ENCODE peak calls at places on chromosome 19, in eight cellular contexts. T is mucosa of descending colon, Q is heart right ventricle, S is neural crest cell, X is brain microvascular endothelial cell, W is epithelial cell of esophagus, R is tibial nerve, J is cardiac muscle cell. C is an unnamed sample.

GRCh38 chr19:33429891-33430673 is 56.6 kb downstream of the CEBPG start:
- DNase-seq in T (peak; percentile 28), Q (no peak), S (no peak), X (no peak), W (no peak), R (no peak), J (no peak), C (no peak)

GRCh38 chr19:46466536-46467199 is 4.7 kb downstream of the PNMA8A start:
- DNase-seq in T (no peak), Q (no peak), S (no peak), X (peak; percentile 75), W (peak; percentile 93), R (no peak), J (no peak), C (no peak)

GRCh38 chr19:2495130-2495641 is 19.3 kb downstream of the GADD45B start:
- DNase-seq in T (peak; percentile 93), Q (peak; percentile 89), S (no peak), X (no peak), W (peak; percentile 66), R (peak; percentile 59), J (peak; percentile 91), C (peak; percentile 73)

GRCh38 chr19:38402967-38403674 is at the start of gene FAM98C:
- DNase-seq in T (peak; percentile 98), Q (peak; percentile 93), S (peak; percentile 99), X (peak; percentile 95), W (peak; percentile 98), R (peak; percentile 90), J (peak; percentile 98), C (peak; percentile 82)

GRCh38 chr19:8363803-8364771 is at the start of gene ANGPTL4:
- DNase-seq in T (peak; percentile 79), Q (peak; percentile 73), S (peak; percentile 27), X (peak; percentile 74), W (peak; percentile 80), R (peak; percentile 75), J (peak; percentile 66), C (no peak)

GRCh38 chr19:45999653-46000121 is 4.4 kb downstream of the CCDC61 start:
- DNase-seq in T (no peak), Q (no peak), S (no peak), X (no peak), W (peak; percentile 42), R (no peak), J (no peak), C (no peak)

GRCh38 chr19:16197622-16198362 is at the start of gene AP1M1:
- DNase-seq in T (peak; percentile 99), Q (peak; percentile 97), S (peak; percentile 97), X (peak; percentile 94), W (peak; percentile 98), R (peak; percentile 93), J (peak; percentile 97), C (peak; percentile 89)

GRCh38 chr19:54435551-54436016 is 13.4 kb upstream of the LENG8 start:
- DNase-seq in T (no peak), Q (no peak), S (no peak), X (no peak), W (no peak), R (no peak), J (no peak), C (no peak)

GRCh38 chr19:55674841-55675660 is at the start of gene EPN1:
- DNase-seq in T (peak; percentile 99), Q (peak; percentile 97), S (peak; percentile 94), X (peak; percentile 92), W (peak; percentile 98), R (peak; percentile 89), J (peak; percentile 99), C (peak; percentile 85)

GRCh38 chr19:35495107-35496064 is 5.1 kb upstream of the KRTDAP start:
- DNase-seq in T (peak; percentile 70), Q (peak; percentile 57), S (peak; percentile 60), X (peak; percentile 44), W (peak; percentile 75), R (peak; percentile 48), J (peak; percentile 84), C (no peak)

GRCh38 chr19:33358408-33358807 is 15.1 kb upstream of the CEBPG start:
- DNase-seq in T (no peak), Q (no peak), S (no peak), X (no peak), W (peak; percentile 93), R (no peak), J (no peak), C (no peak)

GRCh38 chr19:45613926-45614725 is 12.1 kb upstream of the GPR4 start:
- DNase-seq in T (peak; percentile 63), Q (no peak), S (no peak), X (peak; percentile 89), W (peak; percentile 96), R (no peak), J (no peak), C (peak; percentile 44)

GRCh38 chr19:54172764-54173699 is at the start of gene TMC4:
- DNase-seq in T (peak; percentile 86), Q (peak; percentile 54), S (no peak), X (no peak), W (peak; percentile 83), R (no peak), J (no peak), C (no peak)

GRCh38 chr19:3575260-3575741 is 2.6 kb downstream of the HMG20B start:
- DNase-seq in T (no peak), Q (no peak), S (no peak), X (peak; percentile 49), W (peak; percentile 65), R (no peak), J (peak; percentile 44), C (no peak)

GRCh38 chr19:29690842-29691241 is 24.2 kb downstream of the C19orf12 start:
- DNase-seq in T (no peak), Q (no peak), S (no peak), X (peak; percentile 41), W (peak; percentile 64), R (no peak), J (no peak), C (no peak)

GRCh38 chr19:58361900-58362271 is 665 bp downstream of the ZNF497 start:
- DNase-seq in T (peak; percentile 76), Q (peak; percentile 47), S (no peak), X (no peak), W (no peak), R (no peak), J (no peak), C (no peak)

DNA sequence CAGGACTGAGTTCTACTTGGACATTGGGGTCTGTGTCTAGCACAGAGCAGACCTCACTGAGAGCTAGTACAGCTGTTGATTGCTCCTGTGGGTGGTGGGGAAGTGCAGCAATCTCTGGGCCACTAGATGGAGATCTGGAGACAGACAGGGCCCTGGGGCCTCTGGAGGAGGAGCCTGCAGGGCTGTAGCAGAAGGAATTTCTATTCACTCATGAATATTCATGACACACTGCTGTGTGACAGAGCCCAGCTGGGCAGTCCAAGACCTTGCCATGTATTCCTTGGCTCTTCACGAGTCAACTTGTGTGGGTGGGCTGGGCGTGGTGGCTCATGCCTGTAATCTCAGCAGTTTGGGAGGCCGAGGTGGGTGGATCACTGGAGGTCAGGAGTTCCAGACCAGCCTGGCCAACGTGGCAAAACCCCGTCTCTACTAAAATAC is 37.5 kb downstream of the SUGP2 start:
- DNase-seq in T (peak; percentile 62), Q (peak; percentile 28), S (peak; percentile 45), X (peak; percentile 88), W (peak; percentile 66), R (no peak), J (peak; percentile 71), C (peak; percentile 60)
- TF ChIP-seq CTCF in T (no peak), Q (no peak), S (peak; percentile 63), X (peak; percentile 87), W (peak; percentile 54), R (no peak), J (peak; percentile 81), C (peak; percentile 81)

DNA sequence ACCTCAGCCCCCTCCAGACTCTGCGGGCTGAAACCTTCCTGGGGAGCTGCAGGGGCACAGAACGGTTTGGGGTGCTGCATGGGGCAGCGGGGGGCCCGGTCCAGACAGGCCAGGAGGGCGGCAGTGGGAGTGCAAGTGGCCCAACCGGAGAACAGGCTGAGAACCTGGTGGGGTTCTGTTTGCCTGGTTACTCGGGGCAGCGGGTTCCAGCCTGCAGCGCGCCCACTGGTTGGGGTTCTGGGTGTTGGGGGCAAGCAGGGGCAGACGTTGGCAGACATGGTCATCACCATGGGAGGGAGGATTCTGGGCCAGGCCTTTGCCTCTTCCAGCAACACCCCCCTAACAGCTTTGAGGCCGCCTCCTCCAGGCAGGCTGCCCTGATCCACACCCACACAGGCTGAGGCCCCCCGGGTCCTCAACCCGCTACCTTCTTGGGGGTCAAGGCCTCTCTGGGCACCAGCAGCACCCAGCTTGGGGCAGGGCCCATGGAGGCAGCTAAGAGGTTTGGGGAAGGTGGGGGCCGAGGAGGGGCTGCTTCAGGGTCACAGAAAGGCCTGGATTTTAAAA is at the start of gene PRR22:
- DNase-seq in T (no peak), Q (no peak), S (no peak), X (no peak), W (no peak), R (no peak), J (no peak), C (no peak)
- TF ChIP-seq CTCF in T (no peak), Q (no peak), S (no peak), X (no peak), W (no peak), R (no peak), J (no peak), C (no peak)

DNA sequence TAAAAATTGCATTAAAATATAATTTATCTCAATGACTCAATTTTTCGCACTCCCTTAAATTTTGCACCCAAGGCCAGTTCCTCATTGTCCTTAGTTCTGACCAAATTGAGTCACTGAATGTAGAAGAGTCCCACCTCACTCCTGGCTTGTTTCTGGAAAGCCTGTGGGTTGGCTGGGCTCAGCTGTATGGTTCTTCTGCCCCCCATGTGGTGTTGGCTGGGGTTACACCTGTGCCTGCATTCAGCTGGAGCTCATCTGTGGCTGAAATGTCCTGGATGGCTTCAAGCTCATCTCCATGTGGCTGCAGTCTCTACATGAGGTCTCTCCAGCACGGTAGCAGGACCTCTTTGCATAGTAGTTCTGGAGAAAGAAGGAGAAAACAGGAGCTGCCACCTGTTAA is 7.2 kb upstream of the IRGC start:
- DNase-seq in T (no peak), Q (no peak), S (no peak), X (no peak), W (no peak), R (no peak), J (no peak), C (no peak)
- TF ChIP-seq CTCF in T (no peak), Q (no peak), S (no peak), X (no peak), W (no peak), R (no peak), J (no peak), C (no peak)

GRCh38 chr19:51347209-51347928 is 5.4 kb upstream of the VSIG10L start:
- DNase-seq in T (no peak), Q (no peak), S (no peak), X (no peak), W (no peak), R (no peak), J (no peak), C (no peak)

GRCh38 chr19:51342631-51343569 is 961 bp upstream of the VSIG10L start:
- DNase-seq in T (no peak), Q (no peak), S (no peak), X (no peak), W (no peak), R (no peak), J (no peak), C (no peak)

GRCh38 chr19:51341976-51342580 is at the start of gene VSIG10L:
- DNase-seq in T (no peak), Q (no peak), S (no peak), X (no peak), W (peak; percentile 13), R (no peak), J (no peak), C (no peak)

GRCh38 chr19:51345076-51345620 is 3.2 kb upstream of the VSIG10L start:
- DNase-seq in T (no peak), Q (no peak), S (no peak), X (no peak), W (no peak), R (no peak), J (no peak), C (no peak)

GRCh38 chr19:51346742-51347141 is 4.8 kb upstream of the VSIG10L start:
- DNase-seq in T (no peak), Q (no peak), S (no peak), X (no peak), W (no peak), R (no peak), J (no peak), C (no peak)
- TF ChIP-seq CTCF in T (no peak), Q (no peak), S (no peak), X (peak; percentile 13), W (no peak), R (no peak), J (no peak), C (no peak)